ENCODE peak calls at places on chromosome 12, in seven cellular contexts. One of them, this sample, is unnamed.

GRCh38 chr12:53223006-53223305 is 9.1 kb downstream of the RARG start:
- DNase-seq in mammary epithelial cell: no peak
- DNase-seq in WTC11: no peak
- DNase-seq in osteocyte: no peak
- DNase-seq in HFFc6: no peak
- DNase-seq in endothelial cell of umbilical vein: no peak
- DNase-seq in neural crest cell: no peak
- DNase-seq in this sample: no peak

GRCh38 chr12:111438501-111438900 is 32.8 kb downstream of the SH2B3 start:
- DNase-seq in mammary epithelial cell: peak
- DNase-seq in WTC11: no peak
- DNase-seq in osteocyte: no peak
- DNase-seq in HFFc6: peak
- DNase-seq in endothelial cell of umbilical vein: peak
- DNase-seq in neural crest cell: no peak
- DNase-seq in this sample: no peak

GRCh38 chr12:80939231-80939950 is 1.7 kb upstream of the LIN7A start:
- DNase-seq in mammary epithelial cell: no peak
- DNase-seq in WTC11: no peak
- DNase-seq in osteocyte: no peak
- DNase-seq in HFFc6: no peak
- DNase-seq in endothelial cell of umbilical vein: peak
- DNase-seq in neural crest cell: no peak
- DNase-seq in this sample: no peak

GRCh38 chr12:110508071-110508586 is 6.0 kb downstream of the RAD9B start:
- DNase-seq in mammary epithelial cell: no peak
- DNase-seq in WTC11: no peak
- DNase-seq in osteocyte: no peak
- DNase-seq in HFFc6: no peak
- DNase-seq in endothelial cell of umbilical vein: no peak
- DNase-seq in neural crest cell: no peak
- DNase-seq in this sample: no peak

GRCh38 chr12:57242691-57243454 is 8.1 kb downstream of the STAC3 start:
- DNase-seq in mammary epithelial cell: peak
- DNase-seq in WTC11: peak
- DNase-seq in osteocyte: no peak
- DNase-seq in HFFc6: no peak
- DNase-seq in endothelial cell of umbilical vein: peak
- DNase-seq in neural crest cell: peak
- DNase-seq in this sample: no peak

GRCh38 chr12:2681426-2682205 is 113.2 kb upstream of the FKBP4 start:
- DNase-seq in mammary epithelial cell: no peak
- DNase-seq in WTC11: no peak
- DNase-seq in osteocyte: no peak
- DNase-seq in HFFc6: no peak
- DNase-seq in endothelial cell of umbilical vein: no peak
- DNase-seq in neural crest cell: no peak
- DNase-seq in this sample: no peak

GRCh38 chr12:120368789-120369475 is at the start of gene MSI1:
- DNase-seq in mammary epithelial cell: no peak
- DNase-seq in WTC11: peak
- DNase-seq in osteocyte: no peak
- DNase-seq in HFFc6: no peak
- DNase-seq in endothelial cell of umbilical vein: no peak
- DNase-seq in neural crest cell: peak
- DNase-seq in this sample: no peak

GRCh38 chr12:123942277-123942653 is 30.4 kb downstream of the CCDC92 start:
- DNase-seq in mammary epithelial cell: peak
- DNase-seq in WTC11: no peak
- DNase-seq in osteocyte: no peak
- DNase-seq in HFFc6: peak
- DNase-seq in endothelial cell of umbilical vein: peak
- DNase-seq in neural crest cell: no peak
- DNase-seq in this sample: peak

GRCh38 chr12:125836647-125837046 is 771.4 kb downstream of the AACS start:
- DNase-seq in mammary epithelial cell: no peak
- DNase-seq in WTC11: no peak
- DNase-seq in osteocyte: no peak
- DNase-seq in HFFc6: no peak
- DNase-seq in endothelial cell of umbilical vein: no peak
- DNase-seq in neural crest cell: no peak
- DNase-seq in this sample: no peak

GRCh38 chr12:96185914-96186313 is 8.3 kb upstream of the ELK3 start:
- DNase-seq in mammary epithelial cell: no peak
- DNase-seq in WTC11: no peak
- DNase-seq in osteocyte: no peak
- DNase-seq in HFFc6: no peak
- DNase-seq in endothelial cell of umbilical vein: no peak
- DNase-seq in neural crest cell: no peak
- DNase-seq in this sample: no peak

GRCh38 chr12:62403031-62403430 is 63.6 kb upstream of the MON2 start:
- DNase-seq in mammary epithelial cell: peak
- DNase-seq in WTC11: no peak
- DNase-seq in osteocyte: no peak
- DNase-seq in HFFc6: no peak
- DNase-seq in endothelial cell of umbilical vein: no peak
- DNase-seq in neural crest cell: no peak
- DNase-seq in this sample: no peak

GRCh38 chr12:109725321-109726105 is 11.9 kb downstream of the FAM222A start:
- DNase-seq in mammary epithelial cell: no peak
- DNase-seq in WTC11: no peak
- DNase-seq in osteocyte: no peak
- DNase-seq in HFFc6: no peak
- DNase-seq in endothelial cell of umbilical vein: no peak
- DNase-seq in neural crest cell: no peak
- DNase-seq in this sample: no peak

GRCh38 chr12:71746983-71747611 is 7.6 kb upstream of the RAB21 start:
- DNase-seq in mammary epithelial cell: peak
- DNase-seq in WTC11: peak
- DNase-seq in osteocyte: no peak
- DNase-seq in HFFc6: peak
- DNase-seq in endothelial cell of umbilical vein: peak
- DNase-seq in neural crest cell: peak
- DNase-seq in this sample: peak

GRCh38 chr12:4960030-4960429 is 50.3 kb downstream of the KCNA1 start:
- DNase-seq in mammary epithelial cell: no peak
- DNase-seq in WTC11: no peak
- DNase-seq in osteocyte: no peak
- DNase-seq in HFFc6: no peak
- DNase-seq in endothelial cell of umbilical vein: no peak
- DNase-seq in neural crest cell: no peak
- DNase-seq in this sample: no peak

GRCh38 chr12:97169922-97170321 is 262.9 kb downstream of the NEDD1 start:
- DNase-seq in mammary epithelial cell: no peak
- DNase-seq in WTC11: no peak
- DNase-seq in osteocyte: no peak
- DNase-seq in HFFc6: no peak
- DNase-seq in endothelial cell of umbilical vein: no peak
- DNase-seq in neural crest cell: no peak
- DNase-seq in this sample: no peak

GRCh38 chr12:94710933-94711332 is 60.6 kb upstream of the TMCC3 start:
- DNase-seq in mammary epithelial cell: peak
- DNase-seq in WTC11: peak
- DNase-seq in osteocyte: no peak
- DNase-seq in HFFc6: peak
- DNase-seq in endothelial cell of umbilical vein: peak
- DNase-seq in neural crest cell: no peak
- DNase-seq in this sample: no peak

GRCh38 chr12:18079541-18080230 is 10.3 kb downstream of the RERGL start:
- DNase-seq in mammary epithelial cell: no peak
- DNase-seq in WTC11: no peak
- DNase-seq in osteocyte: no peak
- DNase-seq in HFFc6: no peak
- DNase-seq in endothelial cell of umbilical vein: no peak
- DNase-seq in neural crest cell: no peak
- DNase-seq in this sample: no peak
- TF ChIP-seq CTCF in mammary epithelial cell: no peak
- TF ChIP-seq CTCF in WTC11: no peak
- TF ChIP-seq CTCF in osteocyte: no peak
- TF ChIP-seq CTCF in HFFc6: no peak
- TF ChIP-seq CTCF in endothelial cell of umbilical vein: no peak
- TF ChIP-seq CTCF in neural crest cell: no peak
- TF ChIP-seq CTCF in this sample: no peak

GRCh38 chr12:132554857-132555630 is 55.3 kb downstream of the LRCOL1 start:
- DNase-seq in mammary epithelial cell: no peak
- DNase-seq in WTC11: peak
- DNase-seq in osteocyte: no peak
- DNase-seq in HFFc6: no peak
- DNase-seq in endothelial cell of umbilical vein: no peak
- DNase-seq in neural crest cell: peak
- DNase-seq in this sample: no peak
- TF ChIP-seq CTCF in mammary epithelial cell: peak
- TF ChIP-seq CTCF in WTC11: peak
- TF ChIP-seq CTCF in osteocyte: peak
- TF ChIP-seq CTCF in HFFc6: peak
- TF ChIP-seq CTCF in endothelial cell of umbilical vein: peak
- TF ChIP-seq CTCF in neural crest cell: peak
- TF ChIP-seq CTCF in this sample: no peak

DNA sequence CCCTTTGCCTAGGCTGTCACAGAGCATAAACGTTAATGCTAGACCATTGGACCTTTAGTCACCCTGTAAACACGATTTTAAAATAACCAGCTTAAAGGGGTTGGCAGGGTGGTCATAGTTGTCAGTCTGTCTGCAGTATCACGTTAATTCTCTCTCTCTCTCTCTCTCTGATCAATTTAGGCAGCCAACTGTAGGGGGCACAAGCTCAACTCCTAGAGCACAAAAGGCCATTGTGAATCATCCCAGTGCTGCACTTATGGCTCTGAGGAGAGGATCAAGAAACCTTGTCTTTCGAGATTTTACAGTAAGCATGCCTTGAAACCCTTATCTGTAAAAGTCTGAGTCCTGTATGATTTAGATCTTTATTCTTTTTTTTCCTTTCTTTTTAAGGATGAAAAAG is 97.1 kb downstream of the SCAF11 start:
- DNase-seq in mammary epithelial cell: peak
- DNase-seq in WTC11: no peak
- DNase-seq in osteocyte: no peak
- DNase-seq in HFFc6: no peak
- DNase-seq in endothelial cell of umbilical vein: no peak
- DNase-seq in neural crest cell: peak
- DNase-seq in this sample: no peak
- TF ChIP-seq CTCF in mammary epithelial cell: peak
- TF ChIP-seq CTCF in WTC11: no peak
- TF ChIP-seq CTCF in osteocyte: no peak
- TF ChIP-seq CTCF in HFFc6: peak
- TF ChIP-seq CTCF in endothelial cell of umbilical vein: peak
- TF ChIP-seq CTCF in neural crest cell: no peak
- TF ChIP-seq CTCF in this sample: no peak

GRCh38 chr12:102569803-102570202 is 89.4 kb upstream of the IGF1 start:
- DNase-seq in mammary epithelial cell: no peak
- DNase-seq in WTC11: no peak
- DNase-seq in osteocyte: no peak
- DNase-seq in HFFc6: no peak
- DNase-seq in endothelial cell of umbilical vein: no peak
- DNase-seq in neural crest cell: no peak
- DNase-seq in this sample: no peak

GRCh38 chr12:102567031-102567985 is 86.9 kb upstream of the IGF1 start:
- DNase-seq in mammary epithelial cell: peak
- DNase-seq in WTC11: no peak
- DNase-seq in osteocyte: no peak
- DNase-seq in HFFc6: peak
- DNase-seq in endothelial cell of umbilical vein: no peak
- DNase-seq in neural crest cell: no peak
- DNase-seq in this sample: peak

GRCh38 chr12:102565555-102565954 is 85.2 kb upstream of the IGF1 start:
- DNase-seq in mammary epithelial cell: no peak
- DNase-seq in WTC11: no peak
- DNase-seq in osteocyte: no peak
- DNase-seq in HFFc6: no peak
- DNase-seq in endothelial cell of umbilical vein: no peak
- DNase-seq in neural crest cell: no peak
- DNase-seq in this sample: no peak

GRCh38 chr12:102571889-102572288 is 91.5 kb upstream of the IGF1 start:
- DNase-seq in mammary epithelial cell: no peak
- DNase-seq in WTC11: no peak
- DNase-seq in osteocyte: no peak
- DNase-seq in HFFc6: no peak
- DNase-seq in endothelial cell of umbilical vein: no peak
- DNase-seq in neural crest cell: no peak
- DNase-seq in this sample: no peak

DNA sequence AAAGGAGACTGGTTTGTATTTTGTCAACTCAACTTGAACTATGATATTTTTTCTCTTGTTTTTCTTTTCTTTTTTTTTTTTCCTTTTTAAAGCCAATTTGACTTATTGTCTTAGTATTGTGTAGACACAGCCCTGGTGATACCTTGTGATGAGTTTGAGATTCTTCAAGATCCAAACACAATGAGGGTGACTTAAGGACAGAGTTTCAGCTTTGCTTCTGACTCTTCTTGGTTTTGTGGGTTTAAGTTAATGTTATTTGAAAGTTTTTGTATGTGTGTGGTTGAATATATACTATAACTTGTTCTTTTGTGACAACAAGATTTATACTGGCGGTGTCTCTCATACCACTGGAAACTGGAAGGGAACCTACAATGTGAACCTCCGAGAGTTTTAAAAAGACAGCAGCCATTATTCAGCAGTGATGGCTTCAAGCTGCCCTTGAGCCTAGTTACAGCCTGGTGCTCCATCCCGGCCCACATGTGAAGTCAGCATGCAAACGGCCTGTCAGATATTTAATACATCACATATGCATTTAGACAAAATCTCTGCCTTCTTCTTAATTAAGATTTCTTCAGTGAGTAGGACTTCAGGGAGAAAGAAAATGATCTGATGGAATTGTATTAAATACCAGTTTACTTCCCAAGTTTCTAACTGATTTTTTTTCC is 87.9 kb upstream of the IGF1 start:
- DNase-seq in mammary epithelial cell: no peak
- DNase-seq in WTC11: no peak
- DNase-seq in osteocyte: no peak
- DNase-seq in HFFc6: no peak
- DNase-seq in endothelial cell of umbilical vein: no peak
- DNase-seq in neural crest cell: no peak
- DNase-seq in this sample: no peak
- TF ChIP-seq CTCF in mammary epithelial cell: no peak
- TF ChIP-seq CTCF in WTC11: no peak
- TF ChIP-seq CTCF in osteocyte: no peak
- TF ChIP-seq CTCF in HFFc6: no peak
- TF ChIP-seq CTCF in endothelial cell of umbilical vein: no peak
- TF ChIP-seq CTCF in neural crest cell: no peak
- TF ChIP-seq CTCF in this sample: no peak